ENCODE peak calls at places on chromosomes 2 and 18, in eight cellular contexts. One of them, this sample, is unnamed.

GRCh38 chr2:130336877-130337734 is 5.6 kb upstream of the IMP4 start:
- DNase-seq in A549: peak
- DNase-seq in H9: peak
- DNase-seq in PC-9: peak
- DNase-seq in endodermal cell: peak
- DNase-seq in OCI-LY7: no peak
- DNase-seq in Panc1: peak
- DNase-seq in GM06990: peak
- DNase-seq in this sample: peak

GRCh38 chr2:144364988-144365738 is 154.8 kb downstream of the ZEB2 start:
- DNase-seq in PC-9: no peak
- DNase-seq in OCI-LY7: no peak
- DNase-seq in A549: no peak
- DNase-seq in Panc1: no peak
- DNase-seq in GM06990: no peak
- DNase-seq in endodermal cell: no peak
- DNase-seq in H9: no peak
- DNase-seq in this sample: no peak

GRCh38 chr2:234158812-234159211 is 108.3 kb downstream of the SPP2 start:
- DNase-seq in OCI-LY7: no peak
- DNase-seq in GM06990: no peak
- DNase-seq in endodermal cell: no peak
- DNase-seq in Panc1: no peak
- DNase-seq in A549: no peak
- DNase-seq in PC-9: no peak
- DNase-seq in H9: no peak
- DNase-seq in this sample: no peak

GRCh38 chr18:34867520-34867919 is 157.4 kb downstream of the DTNA start:
- DNase-seq in Panc1: no peak
- DNase-seq in A549: no peak
- DNase-seq in PC-9: no peak
- DNase-seq in OCI-LY7: peak
- DNase-seq in H9: peak
- DNase-seq in endodermal cell: peak
- DNase-seq in GM06990: peak
- DNase-seq in this sample: peak

GRCh38 chr18:73908323-73908722 is 239.3 kb downstream of the FBXO15 start:
- DNase-seq in PC-9: peak
- DNase-seq in OCI-LY7: no peak
- DNase-seq in Panc1: no peak
- DNase-seq in GM06990: no peak
- DNase-seq in endodermal cell: peak
- DNase-seq in A549: no peak
- DNase-seq in H9: peak
- DNase-seq in this sample: peak

GRCh38 chr2:68478688-68479087 is 11.3 kb downstream of the APLF start:
- DNase-seq in Panc1: no peak
- DNase-seq in GM06990: no peak
- DNase-seq in OCI-LY7: no peak
- DNase-seq in H9: no peak
- DNase-seq in A549: no peak
- DNase-seq in endodermal cell: no peak
- DNase-seq in PC-9: no peak
- DNase-seq in this sample: no peak

GRCh38 chr18:5309888-5310470 is 14.5 kb upstream of the ZBTB14 start:
- DNase-seq in H9: no peak
- DNase-seq in endodermal cell: no peak
- DNase-seq in A549: no peak
- DNase-seq in GM06990: peak
- DNase-seq in OCI-LY7: peak
- DNase-seq in PC-9: no peak
- DNase-seq in Panc1: no peak
- DNase-seq in this sample: peak

GRCh38 chr18:6718255-6718654 is 11.3 kb upstream of the ARHGAP28 start:
- DNase-seq in endodermal cell: no peak
- DNase-seq in OCI-LY7: no peak
- DNase-seq in PC-9: no peak
- DNase-seq in GM06990: no peak
- DNase-seq in A549: no peak
- DNase-seq in Panc1: no peak
- DNase-seq in H9: no peak
- DNase-seq in this sample: no peak

GRCh38 chr2:43995733-43996533 is at the start of gene LRPPRC:
- DNase-seq in A549: peak
- DNase-seq in GM06990: peak
- DNase-seq in OCI-LY7: peak
- DNase-seq in Panc1: peak
- DNase-seq in endodermal cell: peak
- DNase-seq in PC-9: peak
- DNase-seq in H9: peak
- DNase-seq in this sample: peak

GRCh38 chr2:88452151-88452851 is at the start of gene FOXI3:
- DNase-seq in endodermal cell: peak
- DNase-seq in PC-9: no peak
- DNase-seq in GM06990: no peak
- DNase-seq in OCI-LY7: no peak
- DNase-seq in A549: no peak
- DNase-seq in H9: peak
- DNase-seq in Panc1: no peak
- DNase-seq in this sample: no peak

GRCh38 chr18:24482826-24483225 is 22.4 kb downstream of the HRH4 start:
- DNase-seq in GM06990: no peak
- DNase-seq in H9: no peak
- DNase-seq in OCI-LY7: no peak
- DNase-seq in Panc1: no peak
- DNase-seq in PC-9: no peak
- DNase-seq in endodermal cell: no peak
- DNase-seq in A549: no peak
- DNase-seq in this sample: no peak

GRCh38 chr2:128602038-128602698 is 283.5 kb upstream of the HS6ST1 start:
- DNase-seq in H9: peak
- DNase-seq in GM06990: no peak
- DNase-seq in Panc1: no peak
- DNase-seq in endodermal cell: no peak
- DNase-seq in A549: no peak
- DNase-seq in OCI-LY7: no peak
- DNase-seq in PC-9: no peak
- DNase-seq in this sample: no peak

GRCh38 chr18:55013685-55014084 is 54.4 kb upstream of the CCDC68 start:
- DNase-seq in PC-9: no peak
- DNase-seq in OCI-LY7: no peak
- DNase-seq in endodermal cell: no peak
- DNase-seq in GM06990: no peak
- DNase-seq in A549: no peak
- DNase-seq in Panc1: no peak
- DNase-seq in H9: no peak
- DNase-seq in this sample: no peak

GRCh38 chr2:74865770-74866674 is 32.1 kb downstream of the HK2 start:
- DNase-seq in H9: no peak
- DNase-seq in endodermal cell: no peak
- DNase-seq in PC-9: peak
- DNase-seq in OCI-LY7: no peak
- DNase-seq in A549: no peak
- DNase-seq in Panc1: no peak
- DNase-seq in GM06990: no peak
- DNase-seq in this sample: no peak

GRCh38 chr2:169452080-169452479 is 27.2 kb upstream of the BBS5 start:
- DNase-seq in Panc1: peak
- DNase-seq in H9: no peak
- DNase-seq in A549: peak
- DNase-seq in OCI-LY7: peak
- DNase-seq in endodermal cell: no peak
- DNase-seq in GM06990: no peak
- DNase-seq in PC-9: no peak
- DNase-seq in this sample: no peak

GRCh38 chr2:174052639-174052976 is 87.4 kb upstream of the SP3 start:
- DNase-seq in GM06990: no peak
- DNase-seq in H9: no peak
- DNase-seq in A549: no peak
- DNase-seq in endodermal cell: no peak
- DNase-seq in OCI-LY7: no peak
- DNase-seq in PC-9: no peak
- DNase-seq in Panc1: no peak
- DNase-seq in this sample: no peak

GRCh38 chr2:37350034-37350433 is 5.6 kb downstream of the QPCT start:
- DNase-seq in OCI-LY7: peak
- DNase-seq in H9: no peak
- DNase-seq in A549: no peak
- DNase-seq in endodermal cell: no peak
- DNase-seq in Panc1: no peak
- DNase-seq in GM06990: peak
- DNase-seq in PC-9: peak
- DNase-seq in this sample: no peak

GRCh38 chr2:237715459-237715947 is 83.1 kb upstream of the RBM44 start:
- DNase-seq in endodermal cell: peak
- DNase-seq in H9: peak
- DNase-seq in OCI-LY7: no peak
- DNase-seq in Panc1: no peak
- DNase-seq in PC-9: peak
- DNase-seq in A549: no peak
- DNase-seq in GM06990: no peak
- DNase-seq in this sample: no peak

GRCh38 chr18:62937065-62937464 is 221.7 kb downstream of the PHLPP1 start:
- DNase-seq in PC-9: no peak
- DNase-seq in OCI-LY7: no peak
- DNase-seq in Panc1: no peak
- DNase-seq in endodermal cell: no peak
- DNase-seq in H9: no peak
- DNase-seq in A549: no peak
- DNase-seq in GM06990: no peak
- DNase-seq in this sample: no peak

GRCh38 chr2:237120956-237121720 is 35.4 kb downstream of the COPS8 start:
- DNase-seq in A549: no peak
- DNase-seq in PC-9: no peak
- DNase-seq in GM06990: no peak
- DNase-seq in H9: no peak
- DNase-seq in endodermal cell: no peak
- DNase-seq in OCI-LY7: no peak
- DNase-seq in Panc1: no peak
- DNase-seq in this sample: no peak

GRCh38 chr2:102112692-102113665 is 29.6 kb upstream of the IL1R1 start:
- DNase-seq in GM06990: no peak
- DNase-seq in Panc1: no peak
- DNase-seq in A549: no peak
- DNase-seq in PC-9: no peak
- DNase-seq in OCI-LY7: no peak
- DNase-seq in H9: no peak
- DNase-seq in endodermal cell: no peak
- DNase-seq in this sample: no peak
- TF ChIP-seq CTCF in GM06990: no peak
- TF ChIP-seq CTCF in Panc1: no peak
- TF ChIP-seq CTCF in A549: no peak
- TF ChIP-seq CTCF in PC-9: no peak
- TF ChIP-seq CTCF in OCI-LY7: no peak
- TF ChIP-seq CTCF in H9: no peak
- TF ChIP-seq CTCF in endodermal cell: no peak
- TF ChIP-seq CTCF in this sample: no peak

GRCh38 chr2:222315443-222316121 is 16.8 kb upstream of the PAX3 start:
- DNase-seq in A549: no peak
- DNase-seq in PC-9: no peak
- DNase-seq in GM06990: no peak
- DNase-seq in OCI-LY7: peak
- DNase-seq in endodermal cell: no peak
- DNase-seq in Panc1: no peak
- DNase-seq in H9: no peak
- DNase-seq in this sample: no peak
- TF ChIP-seq CTCF in A549: peak
- TF ChIP-seq CTCF in PC-9: peak
- TF ChIP-seq CTCF in GM06990: peak
- TF ChIP-seq CTCF in OCI-LY7: peak
- TF ChIP-seq CTCF in endodermal cell: peak
- TF ChIP-seq CTCF in Panc1: peak
- TF ChIP-seq CTCF in H9: peak
- TF ChIP-seq CTCF in this sample: no peak

GRCh38 chr2:119108186-119108585 is 50.4 kb downstream of the C1QL2 start:
- DNase-seq in endodermal cell: no peak
- DNase-seq in Panc1: no peak
- DNase-seq in GM06990: no peak
- DNase-seq in OCI-LY7: no peak
- DNase-seq in A549: no peak
- DNase-seq in H9: no peak
- DNase-seq in PC-9: no peak
- DNase-seq in this sample: no peak

GRCh38 chr2:119102964-119103363 is 55.6 kb downstream of the C1QL2 start:
- DNase-seq in Panc1: no peak
- DNase-seq in OCI-LY7: no peak
- DNase-seq in H9: no peak
- DNase-seq in A549: no peak
- DNase-seq in PC-9: no peak
- DNase-seq in endodermal cell: no peak
- DNase-seq in GM06990: no peak
- DNase-seq in this sample: no peak

GRCh38 chr2:119106301-119106897 is 52.2 kb downstream of the C1QL2 start:
- DNase-seq in endodermal cell: peak
- DNase-seq in H9: peak
- DNase-seq in OCI-LY7: peak
- DNase-seq in GM06990: no peak
- DNase-seq in PC-9: peak
- DNase-seq in A549: no peak
- DNase-seq in Panc1: no peak
- DNase-seq in this sample: peak

GRCh38 chr2:119109823-119110222 is 48.7 kb downstream of the C1QL2 start:
- DNase-seq in Panc1: no peak
- DNase-seq in endodermal cell: peak
- DNase-seq in OCI-LY7: no peak
- DNase-seq in A549: no peak
- DNase-seq in PC-9: no peak
- DNase-seq in H9: peak
- DNase-seq in GM06990: no peak
- DNase-seq in this sample: no peak

DNA sequence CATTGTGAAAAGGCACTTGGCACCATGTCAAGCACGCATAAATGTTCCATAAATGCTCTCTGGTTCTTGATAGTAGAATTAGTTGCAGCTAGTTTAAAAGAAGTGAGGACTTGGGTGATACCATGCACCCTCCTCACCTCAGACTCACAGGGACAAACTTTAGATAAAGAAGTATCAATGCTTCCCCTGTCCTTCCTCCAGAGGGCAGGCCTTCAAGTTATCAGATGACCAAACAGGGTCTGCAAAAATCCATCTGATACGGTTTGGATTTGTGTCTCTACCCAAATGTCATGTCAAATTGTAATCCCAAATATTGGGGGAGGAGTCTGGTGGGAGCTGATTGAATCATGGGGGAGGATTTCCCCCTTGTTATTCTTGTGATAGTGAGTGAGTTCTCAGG is 54.1 kb downstream of the C1QL2 start:
- DNase-seq in H9: no peak
- DNase-seq in Panc1: no peak
- DNase-seq in endodermal cell: peak
- DNase-seq in A549: no peak
- DNase-seq in GM06990: no peak
- DNase-seq in OCI-LY7: no peak
- DNase-seq in PC-9: no peak
- DNase-seq in this sample: no peak
- TF ChIP-seq CTCF in H9: peak
- TF ChIP-seq CTCF in Panc1: no peak
- TF ChIP-seq CTCF in endodermal cell: peak
- TF ChIP-seq CTCF in A549: no peak
- TF ChIP-seq CTCF in GM06990: no peak
- TF ChIP-seq CTCF in OCI-LY7: peak
- TF ChIP-seq CTCF in PC-9: no peak
- TF ChIP-seq CTCF in this sample: no peak

GRCh38 chr2:110180036-110180435 is 24.8 kb downstream of the NPHP1 start:
- DNase-seq in A549: no peak
- DNase-seq in OCI-LY7: no peak
- DNase-seq in endodermal cell: no peak
- DNase-seq in Panc1: no peak
- DNase-seq in PC-9: no peak
- DNase-seq in H9: no peak
- DNase-seq in GM06990: no peak
- DNase-seq in this sample: no peak

GRCh38 chr2:110182449-110182848 is 22.4 kb downstream of the NPHP1 start:
- DNase-seq in A549: no peak
- DNase-seq in endodermal cell: no peak
- DNase-seq in Panc1: no peak
- DNase-seq in H9: no peak
- DNase-seq in GM06990: no peak
- DNase-seq in OCI-LY7: no peak
- DNase-seq in PC-9: no peak
- DNase-seq in this sample: no peak
- TF ChIP-seq CTCF in A549: no peak
- TF ChIP-seq CTCF in endodermal cell: no peak
- TF ChIP-seq CTCF in Panc1: no peak
- TF ChIP-seq CTCF in H9: no peak
- TF ChIP-seq CTCF in GM06990: no peak
- TF ChIP-seq CTCF in OCI-LY7: no peak
- TF ChIP-seq CTCF in PC-9: no peak
- TF ChIP-seq CTCF in this sample: no peak